ENCODE peak calls at places on chromosomes 11 and 22, in seven cellular contexts. U is fibroblast of villous mesenchyme, O is fibroblast of mammary gland, H is choroid plexus epithelial cell, G is endodermal cell, V is heart left ventricle, F is mammary epithelial cell. S is an unnamed sample.

GRCh38 chr11:75072582-75072981 is 24.1 kb downstream of the OR2AT4 start:
- DNase-seq in U (no peak), O (no peak), H (no peak), G (peak), V (no peak), F (no peak), S (no peak)

GRCh38 chr11:60251485-60252207 is 8.7 kb upstream of the MS4A4E start:
- DNase-seq in U (peak), O (no peak), H (peak), G (peak), V (no peak), F (peak), S (no peak)

GRCh38 chr11:50102916-50103315 is 70.2 kb downstream of the OR4C45 start:
- DNase-seq in U (no peak), O (no peak), H (no peak), G (no peak), V (no peak), F (no peak), S (no peak)

GRCh38 chr22:50289942-50290630 is 17.4 kb downstream of the PLXNB2 start:
- DNase-seq in U (no peak), O (no peak), H (no peak), G (no peak), V (no peak), F (no peak), S (no peak)

GRCh38 chr11:116439480-116439759 is 333.4 kb downstream of the BUD13 start:
- DNase-seq in U (no peak), O (no peak), H (no peak), G (no peak), V (no peak), F (no peak), S (no peak)

GRCh38 chr11:93329936-93330445 is 551 bp upstream of the DEUP1 start:
- DNase-seq in U (no peak), O (peak), H (peak), G (peak), V (no peak), F (no peak), S (peak)

GRCh38 chr11:83639995-83640758 is 354.0 kb upstream of the CCDC90B start:
- DNase-seq in U (peak), O (no peak), H (no peak), G (no peak), V (no peak), F (no peak), S (no peak)

GRCh38 chr22:38982008-38982927 is at the start of gene APOBEC3B:
- DNase-seq in U (peak), O (peak), H (no peak), G (peak), V (peak), F (peak), S (peak)

GRCh38 chr22:38766076-38766777 is 10.4 kb upstream of the SUN2 start:
- DNase-seq in U (peak), O (peak), H (peak), G (peak), V (no peak), F (peak), S (peak)

DNA sequence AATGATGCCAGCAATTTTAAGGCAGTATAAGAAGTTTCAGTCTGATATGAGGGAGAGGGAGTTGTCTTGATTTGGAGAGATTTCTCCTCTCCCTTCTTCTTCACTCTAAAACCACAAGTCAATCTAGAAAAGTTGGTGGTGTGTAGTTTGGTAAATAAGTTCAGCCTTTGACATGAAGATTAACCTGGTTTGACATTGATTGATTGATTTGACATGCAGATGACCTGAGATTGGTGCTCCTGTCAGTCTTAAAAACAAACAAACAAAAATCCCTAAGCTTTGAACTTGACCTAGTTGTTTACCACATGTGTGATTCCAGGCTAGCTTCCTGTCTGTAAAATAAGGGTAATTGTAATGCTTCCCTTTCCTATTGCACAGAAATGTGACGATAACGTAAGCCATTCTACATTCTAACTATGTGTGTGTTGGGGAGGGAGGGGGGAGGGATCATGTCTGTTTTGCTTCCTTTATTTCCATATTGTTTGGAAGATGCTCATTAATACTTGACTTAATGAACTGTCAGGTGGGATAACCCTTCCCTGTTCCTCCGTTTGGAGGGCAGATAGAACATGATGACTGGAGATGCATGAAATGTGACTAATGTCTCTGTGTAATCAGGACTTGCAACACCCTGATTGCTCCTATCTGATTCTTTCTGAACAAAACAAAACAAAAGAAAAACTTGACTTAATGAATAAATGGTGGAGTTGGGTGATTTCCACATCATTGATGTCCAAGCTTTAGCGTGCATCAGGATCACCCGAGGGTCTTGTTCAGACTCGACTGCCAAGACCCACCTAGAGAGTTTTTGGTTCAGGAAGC is 106.0 kb upstream of the CLMP start:
- DNase-seq in U (peak), O (peak), H (peak), G (no peak), V (no peak), F (peak), S (peak)
- H3K4me3 ChIP-seq in U (peak), O (no peak), H (peak), G (no peak), V (peak), F (peak), S (no peak)

GRCh38 chr11:20448838-20449237 is 61.3 kb downstream of the PRMT3 start:
- DNase-seq in U (no peak), O (no peak), H (peak), G (no peak), V (no peak), F (no peak), S (no peak)

GRCh38 chr11:20444537-20444936 is 57.0 kb downstream of the PRMT3 start:
- DNase-seq in U (no peak), O (no peak), H (peak), G (no peak), V (no peak), F (peak), S (no peak)

GRCh38 chr11:20438637-20439036 is 51.1 kb downstream of the PRMT3 start:
- DNase-seq in U (no peak), O (no peak), H (no peak), G (no peak), V (no peak), F (no peak), S (no peak)

DNA sequence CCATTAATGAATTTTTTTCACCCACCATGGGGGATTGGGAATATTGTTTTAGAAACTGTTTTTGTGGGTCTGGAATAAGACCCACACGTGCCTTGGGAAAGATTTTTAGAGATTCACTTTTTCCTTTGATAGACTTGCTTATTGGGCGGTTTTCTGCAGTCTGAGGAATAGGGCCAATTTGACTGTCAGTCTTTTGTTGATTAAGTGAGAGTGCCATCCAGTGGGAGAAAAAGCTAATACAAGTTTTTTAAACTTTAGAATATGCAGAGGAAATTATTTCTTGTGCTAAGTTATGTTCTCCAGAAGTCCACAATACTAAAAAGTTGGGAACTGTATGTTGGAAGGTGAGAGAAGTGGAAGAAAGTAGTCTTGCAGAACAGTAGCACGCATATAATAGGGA is 56.1 kb downstream of the PRMT3 start:
- DNase-seq in U (peak), O (peak), H (peak), G (no peak), V (no peak), F (peak), S (peak)
- TF ChIP-seq CTCF in U (peak), O (peak), H (peak), G (peak), V (peak), F (peak), S (peak)

GRCh38 chr22:36331912-36332622 is 55.7 kb downstream of the MYH9 start:
- DNase-seq in U (no peak), O (peak), H (peak), G (peak), V (peak), F (no peak), S (peak)
- H3K4me3 ChIP-seq in U (no peak), O (no peak), H (no peak), G (no peak), V (no peak), F (no peak), S (no peak)

GRCh38 chr22:37196539-37197450 is 8.7 kb upstream of the C1QTNF6 start:
- DNase-seq in U (peak), O (peak), H (peak), G (no peak), V (peak), F (peak), S (peak)
- TF ChIP-seq CTCF in U (no peak), O (no peak), H (peak), G (peak), V (peak), F (no peak), S (no peak)

GRCh38 chr22:37551981-37552380 is 8.3 kb upstream of the CDC42EP1 start:
- DNase-seq in U (no peak), O (no peak), H (no peak), G (no peak), V (peak), F (no peak), S (no peak)
- H3K4me3 ChIP-seq in U (no peak), O (no peak), H (no peak), G (no peak), V (no peak), F (no peak), S (no peak)

DNA sequence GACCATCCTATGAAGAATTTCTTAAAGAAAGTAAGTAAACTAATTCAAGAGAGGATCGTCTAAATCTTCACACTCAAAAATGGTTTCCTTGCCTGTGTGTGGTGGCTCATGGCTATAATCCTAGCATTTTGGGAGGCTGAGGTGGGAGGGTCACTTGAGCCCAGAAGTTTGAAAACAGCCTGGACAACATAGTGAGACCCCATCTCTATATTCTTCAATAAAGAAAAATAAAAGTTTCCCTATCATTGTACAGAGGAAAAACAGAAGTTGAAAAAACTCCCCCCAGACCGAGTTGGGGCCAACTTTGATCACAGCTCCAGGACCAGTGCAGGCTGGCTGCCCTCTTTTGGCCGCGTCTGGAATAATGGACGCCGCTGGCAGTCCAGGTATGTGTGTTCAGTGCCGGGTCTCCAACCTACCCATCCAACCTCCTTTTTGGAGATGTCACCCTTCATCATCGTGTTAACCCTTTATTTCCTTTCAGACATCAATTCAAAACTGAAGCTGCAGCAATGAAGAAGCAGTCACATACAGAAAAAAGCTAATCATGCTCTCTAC is 3.0 kb downstream of the RPS25 start:
- DNase-seq in U (no peak), O (no peak), H (no peak), G (peak), V (no peak), F (no peak), S (no peak)
- TF ChIP-seq CTCF in U (no peak), O (peak), H (peak), G (no peak), V (peak), F (peak), S (peak)